ENCODE peak calls at places on chromosomes 3 and 15, in seven cellular contexts. D is CD4-positive, alpha-beta memory T cell; A is AG09319; O is GM20000; M is Calu3; R is activated CD4-positive, alpha-beta T cell treated with anti-CD3 and anti-CD28 coated beads for 1 hour; C is mesendoderm. I is an unnamed sample.

GRCh38 chr3:2274531-2274930 is 175.9 kb downstream of the CNTN4 start:
- DNase-seq in D (no peak), A (no peak), O (no peak), M (no peak), R (no peak), C (no peak), I (no peak)

GRCh38 chr15:27592036-27592725 is 506.9 kb downstream of the OCA2 start:
- DNase-seq in D (no peak), A (no peak), O (no peak), M (no peak), R (no peak), C (peak), I (peak)

GRCh38 chr3:112519424-112520001 is 20.2 kb upstream of the BTLA start:
- DNase-seq in D (peak), A (peak), O (peak), M (peak), R (no peak), C (peak), I (peak)

GRCh38 chr15:79071901-79072300 is 18.7 kb downstream of the RASGRF1 start:
- DNase-seq in D (no peak), A (no peak), O (no peak), M (no peak), R (no peak), C (no peak), I (no peak)

GRCh38 chr3:16828815-16829214 is 55.9 kb upstream of the PLCL2 start:
- DNase-seq in D (peak), A (no peak), O (peak), M (peak), R (peak), C (peak), I (peak)

GRCh38 chr3:39962566-39962965 is 153.2 kb downstream of the MYRIP start:
- DNase-seq in D (no peak), A (no peak), O (no peak), M (no peak), R (no peak), C (no peak), I (peak)

GRCh38 chr3:64992462-64993285 is 304.9 kb upstream of the ADAMTS9 start:
- DNase-seq in D (no peak), A (no peak), O (no peak), M (no peak), R (no peak), C (peak), I (no peak)

GRCh38 chr15:64232400-64232799 is 69.6 kb upstream of the PPIB start:
- DNase-seq in D (no peak), A (peak), O (no peak), M (no peak), R (no peak), C (no peak), I (peak)

GRCh38 chr3:113736548-113737089 is 9.4 kb downstream of the NAA50 start:
- DNase-seq in D (peak), A (peak), O (peak), M (no peak), R (peak), C (peak), I (peak)

GRCh38 chr3:36496734-36497133 is 116.4 kb downstream of the STAC start:
- DNase-seq in D (no peak), A (peak), O (no peak), M (no peak), R (no peak), C (no peak), I (peak)

GRCh38 chr15:85024509-85025336 is 43.1 kb downstream of the PDE8A start:
- DNase-seq in D (no peak), A (no peak), O (peak), M (peak), R (no peak), C (no peak), I (peak)

GRCh38 chr3:179322481-179323196 is at the start of gene ZNF639:
- DNase-seq in D (peak), A (peak), O (peak), M (peak), R (peak), C (peak), I (peak)

GRCh38 chr15:31377030-31377429 is 50.4 kb downstream of the KLF13 start:
- DNase-seq in D (no peak), A (no peak), O (no peak), M (no peak), R (no peak), C (no peak), I (no peak)

GRCh38 chr15:65258863-65259262 is 27.8 kb downstream of the PARP16 start:
- DNase-seq in D (no peak), A (no peak), O (no peak), M (no peak), R (no peak), C (no peak), I (peak)

GRCh38 chr3:98885851-98886250 is 15.6 kb downstream of the DCBLD2 start:
- DNase-seq in D (no peak), A (no peak), O (no peak), M (no peak), R (no peak), C (peak), I (peak)

GRCh38 chr15:52493968-52494367 is 34.7 kb downstream of the MYO5A start:
- DNase-seq in D (no peak), A (no peak), O (no peak), M (no peak), R (no peak), C (no peak), I (no peak)

GRCh38 chr3:126130081-126130855 is 46.3 kb upstream of the SLC41A3 start:
- DNase-seq in D (no peak), A (no peak), O (no peak), M (peak), R (peak), C (no peak), I (no peak)

GRCh38 chr3:43162573-43163084 is 56.8 kb upstream of the POMGNT2 start:
- DNase-seq in D (peak), A (no peak), O (no peak), M (no peak), R (no peak), C (peak), I (no peak)

GRCh38 chr3:65878831-65879230 is 159.9 kb downstream of the MAGI1 start:
- DNase-seq in D (no peak), A (no peak), O (no peak), M (no peak), R (no peak), C (peak), I (peak)

GRCh38 chr3:113573728-113574127 is 41.4 kb downstream of the SIDT1 start:
- DNase-seq in D (no peak), A (no peak), O (no peak), M (no peak), R (no peak), C (no peak), I (no peak)

GRCh38 chr15:70723124-70723427 is 40.3 kb downstream of the UACA start:
- DNase-seq in D (no peak), A (no peak), O (no peak), M (no peak), R (no peak), C (no peak), I (no peak)

GRCh38 chr15:59190291-59190690 is 16.4 kb upstream of the LDHAL6B start:
- DNase-seq in D (no peak), A (no peak), O (no peak), M (no peak), R (no peak), C (no peak), I (peak)

I was measured in astrocyte of the hippocampus.